ENCODE peak calls at places on chromosomes 5 and 9, in five cellular contexts. One of them, this sample, is unnamed.

GRCh38 chr5:79173626-79174025 is 62.0 kb downstream of the BHMT start:
- DNase-seq in kidney epithelial cell: no peak
- DNase-seq in heart left ventricle: no peak
- DNase-seq in DMS153: peak
- DNase-seq in T-helper 2 cell treated with Interferon-gamma antibody and Interleukin-4, amounts not matched to agents 5 μg/mL and 100 μg/mL, for 36 hours: no peak
- DNase-seq in this sample: no peak

GRCh38 chr5:14948341-14948830 is 76.8 kb upstream of the ANKH start:
- DNase-seq in kidney epithelial cell: no peak
- DNase-seq in heart left ventricle: no peak
- DNase-seq in DMS153: no peak
- DNase-seq in T-helper 2 cell treated with Interferon-gamma antibody and Interleukin-4, amounts not matched to agents 5 μg/mL and 100 μg/mL, for 36 hours: no peak
- DNase-seq in this sample: peak

GRCh38 chr9:15176821-15177220 is 130.2 kb downstream of the TTC39B start:
- DNase-seq in kidney epithelial cell: no peak
- DNase-seq in heart left ventricle: no peak
- DNase-seq in DMS153: no peak
- DNase-seq in T-helper 2 cell treated with Interferon-gamma antibody and Interleukin-4, amounts not matched to agents 5 μg/mL and 100 μg/mL, for 36 hours: no peak
- DNase-seq in this sample: no peak

GRCh38 chr5:81132381-81132780 is 100.7 kb upstream of the CKMT2 start:
- DNase-seq in kidney epithelial cell: no peak
- DNase-seq in heart left ventricle: no peak
- DNase-seq in DMS153: no peak
- DNase-seq in T-helper 2 cell treated with Interferon-gamma antibody and Interleukin-4, amounts not matched to agents 5 μg/mL and 100 μg/mL, for 36 hours: no peak
- DNase-seq in this sample: no peak

GRCh38 chr9:35279946-35280345 is 118.1 kb downstream of the UNC13B start:
- DNase-seq in kidney epithelial cell: no peak
- DNase-seq in heart left ventricle: no peak
- DNase-seq in DMS153: no peak
- DNase-seq in T-helper 2 cell treated with Interferon-gamma antibody and Interleukin-4, amounts not matched to agents 5 μg/mL and 100 μg/mL, for 36 hours: no peak
- DNase-seq in this sample: no peak

GRCh38 chr5:73625905-73626811 is at the start of gene ARHGEF28:
- DNase-seq in kidney epithelial cell: no peak
- DNase-seq in heart left ventricle: peak
- DNase-seq in DMS153: peak
- DNase-seq in T-helper 2 cell treated with Interferon-gamma antibody and Interleukin-4, amounts not matched to agents 5 μg/mL and 100 μg/mL, for 36 hours: peak
- DNase-seq in this sample: peak

GRCh38 chr5:60943624-60944023 is 1.2 kb downstream of the ERCC8 start:
- DNase-seq in kidney epithelial cell: no peak
- DNase-seq in heart left ventricle: no peak
- DNase-seq in DMS153: no peak
- DNase-seq in T-helper 2 cell treated with Interferon-gamma antibody and Interleukin-4, amounts not matched to agents 5 μg/mL and 100 μg/mL, for 36 hours: no peak
- DNase-seq in this sample: no peak

GRCh38 chr9:78368236-78368635 is 71.3 kb downstream of the PSAT1 start:
- DNase-seq in kidney epithelial cell: no peak
- DNase-seq in heart left ventricle: no peak
- DNase-seq in DMS153: no peak
- DNase-seq in T-helper 2 cell treated with Interferon-gamma antibody and Interleukin-4, amounts not matched to agents 5 μg/mL and 100 μg/mL, for 36 hours: no peak
- DNase-seq in this sample: peak

GRCh38 chr5:94432499-94432898 is 185.9 kb downstream of the KIAA0825 start:
- DNase-seq in kidney epithelial cell: no peak
- DNase-seq in heart left ventricle: no peak
- DNase-seq in DMS153: no peak
- DNase-seq in T-helper 2 cell treated with Interferon-gamma antibody and Interleukin-4, amounts not matched to agents 5 μg/mL and 100 μg/mL, for 36 hours: no peak
- DNase-seq in this sample: peak

GRCh38 chr9:127495884-127496555 is 44.7 kb downstream of the LRSAM1 start:
- DNase-seq in kidney epithelial cell: no peak
- DNase-seq in heart left ventricle: no peak
- DNase-seq in DMS153: no peak
- DNase-seq in T-helper 2 cell treated with Interferon-gamma antibody and Interleukin-4, amounts not matched to agents 5 μg/mL and 100 μg/mL, for 36 hours: no peak
- DNase-seq in this sample: no peak

GRCh38 chr9:4366649-4367330 is 66.9 kb upstream of the GLIS3 start:
- DNase-seq in kidney epithelial cell: no peak
- DNase-seq in heart left ventricle: peak
- DNase-seq in DMS153: peak
- DNase-seq in T-helper 2 cell treated with Interferon-gamma antibody and Interleukin-4, amounts not matched to agents 5 μg/mL and 100 μg/mL, for 36 hours: no peak
- DNase-seq in this sample: peak

GRCh38 chr5:146273109-146273508 is 65.5 kb upstream of the POU4F3 start:
- DNase-seq in kidney epithelial cell: no peak
- DNase-seq in heart left ventricle: no peak
- DNase-seq in DMS153: no peak
- DNase-seq in T-helper 2 cell treated with Interferon-gamma antibody and Interleukin-4, amounts not matched to agents 5 μg/mL and 100 μg/mL, for 36 hours: no peak
- DNase-seq in this sample: no peak

GRCh38 chr9:7169717-7170348 is 412.1 kb downstream of the KDM4C start:
- DNase-seq in kidney epithelial cell: no peak
- DNase-seq in heart left ventricle: no peak
- DNase-seq in DMS153: no peak
- DNase-seq in T-helper 2 cell treated with Interferon-gamma antibody and Interleukin-4, amounts not matched to agents 5 μg/mL and 100 μg/mL, for 36 hours: no peak
- DNase-seq in this sample: peak

GRCh38 chr5:132828846-132829494 is 1.5 kb downstream of the SHROOM1 start:
- DNase-seq in kidney epithelial cell: no peak
- DNase-seq in heart left ventricle: no peak
- DNase-seq in DMS153: no peak
- DNase-seq in T-helper 2 cell treated with Interferon-gamma antibody and Interleukin-4, amounts not matched to agents 5 μg/mL and 100 μg/mL, for 36 hours: no peak
- DNase-seq in this sample: no peak

GRCh38 chr5:131810510-131811249 is 13.9 kb upstream of the FNIP1 start:
- DNase-seq in kidney epithelial cell: no peak
- DNase-seq in heart left ventricle: peak
- DNase-seq in DMS153: no peak
- DNase-seq in T-helper 2 cell treated with Interferon-gamma antibody and Interleukin-4, amounts not matched to agents 5 μg/mL and 100 μg/mL, for 36 hours: no peak
- DNase-seq in this sample: no peak

GRCh38 chr9:95533996-95534680 is 17.4 kb upstream of the PTCH1 start:
- DNase-seq in kidney epithelial cell: no peak
- DNase-seq in heart left ventricle: no peak
- DNase-seq in DMS153: no peak
- DNase-seq in T-helper 2 cell treated with Interferon-gamma antibody and Interleukin-4, amounts not matched to agents 5 μg/mL and 100 μg/mL, for 36 hours: no peak
- DNase-seq in this sample: no peak

GRCh38 chr5:170534941-170535340 is 31.1 kb downstream of the KCNIP1 start:
- DNase-seq in kidney epithelial cell: no peak
- DNase-seq in heart left ventricle: no peak
- DNase-seq in DMS153: no peak
- DNase-seq in T-helper 2 cell treated with Interferon-gamma antibody and Interleukin-4, amounts not matched to agents 5 μg/mL and 100 μg/mL, for 36 hours: no peak
- DNase-seq in this sample: no peak

GRCh38 chr9:71758785-71759184 is 9.5 kb downstream of the CEMIP2 start:
- DNase-seq in kidney epithelial cell: no peak
- DNase-seq in heart left ventricle: no peak
- DNase-seq in DMS153: peak
- DNase-seq in T-helper 2 cell treated with Interferon-gamma antibody and Interleukin-4, amounts not matched to agents 5 μg/mL and 100 μg/mL, for 36 hours: no peak
- DNase-seq in this sample: peak

GRCh38 chr5:132425975-132426524 is 56.5 kb downstream of the SLC22A5 start:
- DNase-seq in kidney epithelial cell: no peak
- DNase-seq in heart left ventricle: no peak
- DNase-seq in DMS153: no peak
- DNase-seq in T-helper 2 cell treated with Interferon-gamma antibody and Interleukin-4, amounts not matched to agents 5 μg/mL and 100 μg/mL, for 36 hours: no peak
- DNase-seq in this sample: no peak

GRCh38 chr5:52665544-52665943 is 122.2 kb upstream of the ITGA1 start:
- DNase-seq in kidney epithelial cell: no peak
- DNase-seq in heart left ventricle: peak
- DNase-seq in DMS153: no peak
- DNase-seq in T-helper 2 cell treated with Interferon-gamma antibody and Interleukin-4, amounts not matched to agents 5 μg/mL and 100 μg/mL, for 36 hours: no peak
- DNase-seq in this sample: no peak

This sample was measured in astrocyte.